ENCODE peak calls at places on chromosomes 16 and 17, in six cellular contexts. C is Peyer's patch; P is stimulated activated CD4-positive, alpha-beta T cell treated with anti-CD3 and anti-CD28 coated beads, Interleukin-15, amount 100 ng/mL, for 1 hour; T is myocyte; U is NCI-H1092; E is hepatic stellate cell. L is an unnamed sample.

GRCh38 chr17:30290696-30291570 is 811 bp downstream of the BLMH start:
- DNase-seq in C (peak; percentile 65), P (no peak), T (peak; percentile 28), U (no peak), E (peak; percentile 29), L (no peak)

GRCh38 chr17:57587201-57587870 is 157.8 kb downstream of the CCDC182 start:
- DNase-seq in C (no peak), P (no peak), T (no peak), U (no peak), E (no peak), L (no peak)

GRCh38 chr17:31560836-31561235 is 169.4 kb downstream of the RAB11FIP4 start:
- DNase-seq in C (no peak), P (no peak), T (peak; percentile 41), U (no peak), E (no peak), L (no peak)

GRCh38 chr16:66459878-66460277 is 32.8 kb downstream of the BEAN1 start:
- DNase-seq in C (no peak), P (no peak), T (peak; percentile 70), U (no peak), E (no peak), L (peak; percentile 44)

GRCh38 chr16:75024591-75024990 is 25.8 kb downstream of the ZNRF1 start:
- DNase-seq in C (no peak), P (no peak), T (no peak), U (no peak), E (no peak), L (no peak)

GRCh38 chr17:794876-795275 is 12.7 kb downstream of the MRM3 start:
- DNase-seq in C (peak; percentile 76), P (no peak), T (peak; percentile 79), U (peak; percentile 71), E (peak; percentile 90), L (peak; percentile 77)

GRCh38 chr17:1608676-1609075 is 20.0 kb downstream of the SLC43A2 start:
- DNase-seq in C (no peak), P (no peak), T (no peak), U (no peak), E (no peak), L (no peak)

GRCh38 chr17:82281502-82282238 is 8.2 kb upstream of the CSNK1D start:
- DNase-seq in C (peak; percentile 62), P (no peak), T (no peak), U (no peak), E (no peak), L (no peak)

GRCh38 chr17:81928497-81929252 is 1.1 kb upstream of the MAFG start:
- DNase-seq in C (no peak), P (no peak), T (no peak), U (no peak), E (no peak), L (no peak)

GRCh38 chr17:1732241-1733046 is 7.9 kb downstream of the WDR81 start:
- DNase-seq in C (no peak), P (no peak), T (peak; percentile 41), U (no peak), E (no peak), L (no peak)

GRCh38 chr16:27374231-27374793 is 27.7 kb upstream of the IL21R start:
- DNase-seq in C (no peak), P (no peak), T (no peak), U (no peak), E (no peak), L (no peak)

GRCh38 chr16:81401035-81401950 is 43.3 kb upstream of the CMIP start:
- DNase-seq in C (no peak), P (no peak), T (peak; percentile 4), U (no peak), E (peak; percentile 85), L (no peak)

GRCh38 chr17:39225974-39226683 is 384 bp upstream of the STAC2 start:
- DNase-seq in C (no peak), P (no peak), T (peak; percentile 62), U (peak; percentile 37), E (peak; percentile 76), L (peak; percentile 36)

GRCh38 chr17:66737524-66737923 is 97.4 kb upstream of the CACNG5 start:
- DNase-seq in C (no peak), P (no peak), T (no peak), U (no peak), E (no peak), L (peak; percentile 22)

GRCh38 chr17:60128171-60128859 is 21.5 kb upstream of the CA4 start:
- DNase-seq in C (no peak), P (no peak), T (no peak), U (no peak), E (no peak), L (no peak)

GRCh38 chr17:16911141-16911937 is 60.6 kb downstream of the TNFRSF13B start:
- DNase-seq in C (no peak), P (no peak), T (no peak), U (no peak), E (no peak), L (no peak)

GRCh38 chr17:42743595-42744282 is 1.1 kb downstream of the EZH1 start:
- DNase-seq in C (no peak), P (no peak), T (no peak), U (no peak), E (peak; percentile 22), L (peak; percentile 36)

GRCh38 chr16:3573146-3573815 is 3.9 kb downstream of the NLRC3 start:
- DNase-seq in C (no peak), P (no peak), T (no peak), U (no peak), E (no peak), L (no peak)

GRCh38 chr16:62156971-62157370 is 120.7 kb upstream of the CDH8 start:
- DNase-seq in C (no peak), P (no peak), T (no peak), U (no peak), E (no peak), L (no peak)